ENCODE peak calls at places on chromosomes 13 and 19, in seven cellular contexts. W is AG09319, X is tibial nerve, Z is T-helper 17 cell, S is AG08396, C is HL-60, L is HuH-7. G is an unnamed sample.

GRCh38 chr13:44359983-44360375 is 13.6 kb upstream of the SERP2 start:
- DNase-seq in W (no peak), X (no peak), Z (no peak), S (no peak), C (no peak), L (no peak), G (no peak)

GRCh38 chr13:27419333-27419732 is 5.1 kb upstream of the GTF3A start:
- DNase-seq in W (no peak), X (no peak), Z (no peak), S (peak), C (no peak), L (no peak), G (no peak)

GRCh38 chr19:35458821-35459391 is 10.8 kb downstream of the FFAR2 start:
- DNase-seq in W (no peak), X (no peak), Z (no peak), S (no peak), C (peak), L (peak), G (peak)

GRCh38 chr13:35057858-35058257 is 115.8 kb downstream of the NBEA start:
- DNase-seq in W (no peak), X (no peak), Z (no peak), S (no peak), C (no peak), L (no peak), G (no peak)

GRCh38 chr19:35388277-35389054 is 17.6 kb downstream of the GPR42 start:
- DNase-seq in W (no peak), X (no peak), Z (no peak), S (no peak), C (no peak), L (no peak), G (no peak)

GRCh38 chr13:99185606-99186005 is 15.0 kb upstream of the UBAC2 start:
- DNase-seq in W (no peak), X (no peak), Z (no peak), S (no peak), C (no peak), L (no peak), G (no peak)

GRCh38 chr13:29594710-29595379 is 643 bp downstream of the SLC7A1 start:
- DNase-seq in W (no peak), X (peak), Z (peak), S (peak), C (peak), L (peak), G (peak)

GRCh38 chr13:32791545-32792172 is 205.4 kb downstream of the PDS5B start:
- DNase-seq in W (no peak), X (no peak), Z (no peak), S (no peak), C (peak), L (no peak), G (no peak)

GRCh38 chr13:84980571-84980970 is 818.6 kb downstream of the SLITRK6 start:
- DNase-seq in W (no peak), X (no peak), Z (no peak), S (no peak), C (no peak), L (no peak), G (no peak)

GRCh38 chr19:34359140-34359953 is 5.6 kb upstream of the GPI start:
- DNase-seq in W (peak), X (peak), Z (peak), S (peak), C (peak), L (peak), G (peak)

G was measured in Kasumi-1.